ENCODE peak calls at places on chromosome 10, in ten cellular contexts. One of them, this sample, is unnamed.

GRCh38 chr10:103276941-103277712 is at the start of gene INA:
- DNase-seq in PC-9: peak
- DNase-seq in MM.1S: peak
- DNase-seq in GM23248: peak
- DNase-seq in PC-3: no peak
- DNase-seq in SK-N-MC: no peak
- DNase-seq in keratinocyte: no peak
- DNase-seq in HCT116: no peak
- DNase-seq in DND-41: peak
- DNase-seq in fibroblast of lung: peak
- DNase-seq in this sample: no peak

GRCh38 chr10:110141747-110142625 is 65.4 kb upstream of the MXI1 start:
- DNase-seq in PC-9: no peak
- DNase-seq in MM.1S: no peak
- DNase-seq in GM23248: no peak
- DNase-seq in PC-3: no peak
- DNase-seq in SK-N-MC: no peak
- DNase-seq in keratinocyte: no peak
- DNase-seq in HCT116: no peak
- DNase-seq in DND-41: no peak
- DNase-seq in fibroblast of lung: no peak
- DNase-seq in this sample: no peak

GRCh38 chr10:90960355-90960814 is 39.5 kb upstream of the ANKRD1 start:
- DNase-seq in PC-9: peak
- DNase-seq in MM.1S: peak
- DNase-seq in GM23248: peak
- DNase-seq in PC-3: peak
- DNase-seq in SK-N-MC: no peak
- DNase-seq in keratinocyte: no peak
- DNase-seq in HCT116: no peak
- DNase-seq in DND-41: no peak
- DNase-seq in fibroblast of lung: peak
- DNase-seq in this sample: peak

GRCh38 chr10:31582365-31583052 is 263.5 kb downstream of the ZEB1 start:
- DNase-seq in PC-9: peak
- DNase-seq in MM.1S: no peak
- DNase-seq in GM23248: peak
- DNase-seq in PC-3: peak
- DNase-seq in SK-N-MC: no peak
- DNase-seq in keratinocyte: no peak
- DNase-seq in HCT116: peak
- DNase-seq in DND-41: no peak
- DNase-seq in fibroblast of lung: peak
- DNase-seq in this sample: no peak

GRCh38 chr10:52318136-52318810 is 4.2 kb downstream of the DKK1 start:
- DNase-seq in PC-9: no peak
- DNase-seq in MM.1S: no peak
- DNase-seq in GM23248: peak
- DNase-seq in PC-3: peak
- DNase-seq in SK-N-MC: no peak
- DNase-seq in keratinocyte: no peak
- DNase-seq in HCT116: no peak
- DNase-seq in DND-41: no peak
- DNase-seq in fibroblast of lung: peak
- DNase-seq in this sample: no peak

GRCh38 chr10:122269097-122269687 is 1.9 kb upstream of the BTBD16 start:
- DNase-seq in PC-9: no peak
- DNase-seq in MM.1S: no peak
- DNase-seq in GM23248: no peak
- DNase-seq in PC-3: no peak
- DNase-seq in SK-N-MC: no peak
- DNase-seq in keratinocyte: no peak
- DNase-seq in HCT116: no peak
- DNase-seq in DND-41: no peak
- DNase-seq in fibroblast of lung: no peak
- DNase-seq in this sample: no peak

GRCh38 chr10:69684020-69684980 is 54.3 kb downstream of the FAM241B start:
- DNase-seq in PC-9: no peak
- DNase-seq in MM.1S: no peak
- DNase-seq in GM23248: peak
- DNase-seq in PC-3: peak
- DNase-seq in SK-N-MC: no peak
- DNase-seq in keratinocyte: peak
- DNase-seq in HCT116: no peak
- DNase-seq in DND-41: no peak
- DNase-seq in fibroblast of lung: peak
- DNase-seq in this sample: no peak

GRCh38 chr10:50600831-50601466 is 22.8 kb downstream of the SGMS1 start:
- DNase-seq in PC-9: no peak
- DNase-seq in MM.1S: no peak
- DNase-seq in GM23248: peak
- DNase-seq in PC-3: peak
- DNase-seq in SK-N-MC: no peak
- DNase-seq in keratinocyte: no peak
- DNase-seq in HCT116: no peak
- DNase-seq in DND-41: no peak
- DNase-seq in fibroblast of lung: peak
- DNase-seq in this sample: no peak

GRCh38 chr10:119748871-119749270 is 23.0 kb downstream of the INPP5F start:
- DNase-seq in PC-9: no peak
- DNase-seq in MM.1S: no peak
- DNase-seq in GM23248: no peak
- DNase-seq in PC-3: no peak
- DNase-seq in SK-N-MC: no peak
- DNase-seq in keratinocyte: no peak
- DNase-seq in HCT116: no peak
- DNase-seq in DND-41: no peak
- DNase-seq in fibroblast of lung: no peak
- DNase-seq in this sample: no peak

GRCh38 chr10:23204773-23205172 is 12.7 kb downstream of the PTF1A start:
- DNase-seq in PC-9: no peak
- DNase-seq in MM.1S: no peak
- DNase-seq in GM23248: no peak
- DNase-seq in PC-3: no peak
- DNase-seq in SK-N-MC: no peak
- DNase-seq in keratinocyte: no peak
- DNase-seq in HCT116: no peak
- DNase-seq in DND-41: no peak
- DNase-seq in fibroblast of lung: no peak
- DNase-seq in this sample: no peak

GRCh38 chr10:13978844-13979227 is 351.9 kb downstream of the FRMD4A start:
- DNase-seq in PC-9: no peak
- DNase-seq in MM.1S: no peak
- DNase-seq in GM23248: no peak
- DNase-seq in PC-3: no peak
- DNase-seq in SK-N-MC: no peak
- DNase-seq in keratinocyte: no peak
- DNase-seq in HCT116: no peak
- DNase-seq in DND-41: no peak
- DNase-seq in fibroblast of lung: no peak
- DNase-seq in this sample: no peak

GRCh38 chr10:105769248-105770184 is 1128.4 kb downstream of the SORCS3 start:
- DNase-seq in PC-9: no peak
- DNase-seq in MM.1S: no peak
- DNase-seq in GM23248: no peak
- DNase-seq in PC-3: peak
- DNase-seq in SK-N-MC: no peak
- DNase-seq in keratinocyte: no peak
- DNase-seq in HCT116: no peak
- DNase-seq in DND-41: no peak
- DNase-seq in fibroblast of lung: no peak
- DNase-seq in this sample: no peak

GRCh38 chr10:52979295-52980025 is 206.9 kb upstream of the MBL2 start:
- DNase-seq in PC-9: no peak
- DNase-seq in MM.1S: no peak
- DNase-seq in GM23248: no peak
- DNase-seq in PC-3: no peak
- DNase-seq in SK-N-MC: no peak
- DNase-seq in keratinocyte: no peak
- DNase-seq in HCT116: no peak
- DNase-seq in DND-41: no peak
- DNase-seq in fibroblast of lung: no peak
- DNase-seq in this sample: no peak

GRCh38 chr10:93139059-93139658 is 65.5 kb downstream of the CYP26A1 start:
- DNase-seq in PC-9: no peak
- DNase-seq in MM.1S: no peak
- DNase-seq in GM23248: no peak
- DNase-seq in PC-3: no peak
- DNase-seq in SK-N-MC: no peak
- DNase-seq in keratinocyte: no peak
- DNase-seq in HCT116: no peak
- DNase-seq in DND-41: no peak
- DNase-seq in fibroblast of lung: no peak
- DNase-seq in this sample: no peak
- TF ChIP-seq EZH2 in PC-9: no peak
- TF ChIP-seq EZH2 in MM.1S: no peak
- TF ChIP-seq EZH2 in GM23248: no peak
- TF ChIP-seq EZH2 in PC-3: no peak
- TF ChIP-seq EZH2 in SK-N-MC: no peak
- TF ChIP-seq EZH2 in keratinocyte: no peak
- TF ChIP-seq EZH2 in HCT116: no peak
- TF ChIP-seq EZH2 in DND-41: no peak
- TF ChIP-seq EZH2 in fibroblast of lung: no peak
- TF ChIP-seq EZH2 in this sample: no peak

GRCh38 chr10:100724531-100725027 is 20.8 kb upstream of the PAX2 start:
- DNase-seq in PC-9: no peak
- DNase-seq in MM.1S: no peak
- DNase-seq in GM23248: no peak
- DNase-seq in PC-3: no peak
- DNase-seq in SK-N-MC: no peak
- DNase-seq in keratinocyte: no peak
- DNase-seq in HCT116: no peak
- DNase-seq in DND-41: no peak
- DNase-seq in fibroblast of lung: no peak
- DNase-seq in this sample: no peak
- TF ChIP-seq EZH2 in PC-9: no peak
- TF ChIP-seq EZH2 in MM.1S: no peak
- TF ChIP-seq EZH2 in GM23248: no peak
- TF ChIP-seq EZH2 in PC-3: no peak
- TF ChIP-seq EZH2 in SK-N-MC: no peak
- TF ChIP-seq EZH2 in keratinocyte: no peak
- TF ChIP-seq EZH2 in HCT116: no peak
- TF ChIP-seq EZH2 in DND-41: no peak
- TF ChIP-seq EZH2 in fibroblast of lung: no peak
- TF ChIP-seq EZH2 in this sample: no peak

GRCh38 chr10:93072713-93073538 is 767 bp upstream of the CYP26A1 start:
- DNase-seq in PC-9: no peak
- DNase-seq in MM.1S: peak
- DNase-seq in GM23248: peak
- DNase-seq in PC-3: no peak
- DNase-seq in SK-N-MC: no peak
- DNase-seq in keratinocyte: no peak
- DNase-seq in HCT116: no peak
- DNase-seq in DND-41: no peak
- DNase-seq in fibroblast of lung: no peak
- DNase-seq in this sample: no peak

GRCh38 chr10:93070378-93071176 is 3.1 kb upstream of the CYP26A1 start:
- DNase-seq in PC-9: no peak
- DNase-seq in MM.1S: no peak
- DNase-seq in GM23248: no peak
- DNase-seq in PC-3: no peak
- DNase-seq in SK-N-MC: no peak
- DNase-seq in keratinocyte: no peak
- DNase-seq in HCT116: no peak
- DNase-seq in DND-41: no peak
- DNase-seq in fibroblast of lung: no peak
- DNase-seq in this sample: no peak

GRCh38 chr10:93072225-93072712 is 1.4 kb upstream of the CYP26A1 start:
- DNase-seq in PC-9: no peak
- DNase-seq in MM.1S: peak
- DNase-seq in GM23248: peak
- DNase-seq in PC-3: peak
- DNase-seq in SK-N-MC: no peak
- DNase-seq in keratinocyte: no peak
- DNase-seq in HCT116: no peak
- DNase-seq in DND-41: no peak
- DNase-seq in fibroblast of lung: no peak
- DNase-seq in this sample: no peak

GRCh38 chr10:93071674-93072224 is 1.9 kb upstream of the CYP26A1 start:
- DNase-seq in PC-9: peak
- DNase-seq in MM.1S: peak
- DNase-seq in GM23248: peak
- DNase-seq in PC-3: peak
- DNase-seq in SK-N-MC: no peak
- DNase-seq in keratinocyte: no peak
- DNase-seq in HCT116: no peak
- DNase-seq in DND-41: no peak
- DNase-seq in fibroblast of lung: no peak
- DNase-seq in this sample: no peak

DNA sequence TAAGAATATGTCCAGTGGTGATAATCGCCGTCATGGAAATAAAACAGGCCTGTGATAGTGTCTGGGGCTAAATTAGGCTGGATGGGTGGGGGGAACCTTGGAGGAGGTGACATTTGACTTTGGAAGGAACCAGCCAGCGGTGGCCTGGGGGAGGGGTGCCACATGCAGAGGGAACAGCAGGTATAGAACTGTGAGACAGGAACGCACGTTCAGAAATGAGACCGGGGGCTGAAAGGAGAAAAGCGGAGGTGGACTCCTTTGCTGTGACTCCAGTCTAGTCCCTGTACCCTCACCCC is 2.6 kb upstream of the CYP26A1 start:
- DNase-seq in PC-9: no peak
- DNase-seq in MM.1S: no peak
- DNase-seq in GM23248: no peak
- DNase-seq in PC-3: no peak
- DNase-seq in SK-N-MC: no peak
- DNase-seq in keratinocyte: no peak
- DNase-seq in HCT116: no peak
- DNase-seq in DND-41: no peak
- DNase-seq in fibroblast of lung: no peak
- DNase-seq in this sample: no peak
- TF ChIP-seq EZH2 in PC-9: no peak
- TF ChIP-seq EZH2 in MM.1S: no peak
- TF ChIP-seq EZH2 in GM23248: no peak
- TF ChIP-seq EZH2 in PC-3: no peak
- TF ChIP-seq EZH2 in SK-N-MC: no peak
- TF ChIP-seq EZH2 in keratinocyte: no peak
- TF ChIP-seq EZH2 in HCT116: no peak
- TF ChIP-seq EZH2 in DND-41: no peak
- TF ChIP-seq EZH2 in fibroblast of lung: no peak
- TF ChIP-seq EZH2 in this sample: no peak

DNA sequence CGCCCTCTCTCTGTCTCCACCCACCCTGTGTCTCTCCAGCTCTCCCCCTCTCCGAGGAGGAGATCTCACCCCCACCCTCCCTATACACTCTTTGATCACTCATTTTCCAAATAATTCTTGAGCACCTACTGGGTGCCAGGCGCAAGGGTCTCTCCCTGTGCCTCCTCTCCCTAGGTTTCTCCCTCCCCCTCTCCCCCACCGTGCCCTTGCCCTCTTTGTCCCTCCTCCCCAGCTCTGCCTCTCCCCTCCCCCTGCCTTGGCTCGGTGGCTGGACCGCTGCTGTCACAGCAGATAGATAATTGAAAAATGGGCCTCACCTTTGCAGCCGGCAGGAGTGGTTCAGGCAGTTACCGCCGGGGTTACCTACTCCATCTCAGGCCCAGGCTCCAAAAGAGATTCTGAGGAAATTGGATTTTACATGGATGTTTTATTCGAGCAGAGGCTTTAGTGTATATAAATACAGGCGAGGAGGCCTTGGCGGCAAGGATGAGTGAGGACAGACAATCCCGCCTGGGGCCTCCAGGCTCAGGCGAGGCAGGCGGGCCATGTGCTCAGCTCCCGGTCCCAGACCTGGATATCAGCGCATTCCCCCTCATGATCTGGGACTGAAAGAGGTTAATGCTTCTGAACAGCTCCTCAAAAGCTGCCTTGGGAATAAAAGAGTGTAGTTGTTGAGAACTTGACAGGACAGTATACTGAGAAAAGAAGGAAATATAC is 60.8 kb upstream of the BTRC start:
- DNase-seq in PC-9: no peak
- DNase-seq in MM.1S: no peak
- DNase-seq in GM23248: no peak
- DNase-seq in PC-3: no peak
- DNase-seq in SK-N-MC: no peak
- DNase-seq in keratinocyte: no peak
- DNase-seq in HCT116: no peak
- DNase-seq in DND-41: no peak
- DNase-seq in fibroblast of lung: no peak
- DNase-seq in this sample: no peak
- TF ChIP-seq EZH2 in PC-9: no peak
- TF ChIP-seq EZH2 in MM.1S: no peak
- TF ChIP-seq EZH2 in GM23248: no peak
- TF ChIP-seq EZH2 in PC-3: no peak
- TF ChIP-seq EZH2 in SK-N-MC: no peak
- TF ChIP-seq EZH2 in keratinocyte: no peak
- TF ChIP-seq EZH2 in HCT116: no peak
- TF ChIP-seq EZH2 in DND-41: no peak
- TF ChIP-seq EZH2 in fibroblast of lung: no peak
- TF ChIP-seq EZH2 in this sample: no peak

This sample was measured in GM12878.